ENCODE peak calls at places on chromosomes 2 and 18, in four cellular contexts. O is K562, C is body of pancreas, Y is cardiac fibroblast. J is an unnamed sample.

GRCh38 chr18:36448384-36449290 is 151.1 kb downstream of the FHOD3 start:
- DNase-seq in O (no peak), Y (no peak), C (no peak), J (no peak)

GRCh38 chr2:190545756-190546385 is 11.3 kb upstream of the NEMP2 start:
- DNase-seq in Y (peak), O (no peak), C (no peak), J (no peak)

GRCh38 chr2:96762529-96763253 is 2.0 kb downstream of the CNNM4 start:
- DNase-seq in Y (peak), O (peak), C (no peak), J (no peak)

GRCh38 chr2:158079672-158080071 is 22.0 kb upstream of the UPP2 start:
- DNase-seq in C (no peak), O (no peak), Y (no peak), J (no peak)

GRCh38 chr2:226074391-226074790 is 674.9 kb downstream of the NYAP2 start:
- DNase-seq in C (no peak), Y (no peak), O (no peak), J (no peak)

GRCh38 chr2:184646177-184646576 is 47.8 kb downstream of the ZNF804A start:
- DNase-seq in C (no peak), O (no peak), Y (peak), J (no peak)

GRCh38 chr2:43905388-43905803 is 66.6 kb downstream of the ABCG8 start:
- DNase-seq in C (no peak), O (no peak), Y (no peak), J (no peak)

GRCh38 chr18:29271496-29271895 is 1094.6 kb upstream of the CDH2 start:
- DNase-seq in Y (peak), O (no peak), C (no peak), J (no peak)

GRCh38 chr2:39356922-39357639 is 80.0 kb downstream of the MAP4K3 start:
- DNase-seq in Y (no peak), O (no peak), C (no peak), J (no peak)

GRCh38 chr2:167964650-167965404 is 282.6 kb downstream of the STK39 start:
- DNase-seq in Y (peak), O (peak), C (no peak), J (no peak)

GRCh38 chr2:64652231-64653173 is 1.2 kb downstream of the SERTAD2 start:
- DNase-seq in C (peak), O (peak), Y (peak), J (peak)

GRCh38 chr18:20966795-20967194 is 144.8 kb downstream of the ROCK1 start:
- DNase-seq in Y (no peak), C (no peak), O (no peak), J (no peak)

GRCh38 chr2:118861741-118862140 is 14.3 kb upstream of the EN1 start:
- DNase-seq in Y (no peak), C (no peak), O (no peak), J (peak)

GRCh38 chr2:120421126-120421829 is 75.3 kb downstream of the INHBB start:
- DNase-seq in O (no peak), Y (no peak), C (no peak), J (no peak)

GRCh38 chr2:227788556-227788955 is 25.1 kb upstream of the CCL20 start:
- DNase-seq in Y (peak), C (no peak), O (no peak), J (no peak)

GRCh38 chr2:174633621-174633927 is 36.0 kb upstream of the WIPF1 start:
- DNase-seq in C (no peak), O (peak), Y (peak), J (no peak)

GRCh38 chr2:15038373-15039364 is 406.2 kb downstream of the LRATD1 start:
- DNase-seq in Y (no peak), O (no peak), C (no peak), J (no peak)

GRCh38 chr18:56321470-56321869 is 316.9 kb downstream of the TXNL1 start:
- DNase-seq in O (no peak), Y (peak), C (no peak), J (no peak)

GRCh38 chr2:43269706-43270105 is 43.3 kb upstream of the ZFP36L2 start:
- DNase-seq in Y (peak), O (no peak), C (peak), J (peak)

GRCh38 chr2:119472749-119473148 is 41.1 kb downstream of the TMEM37 start:
- DNase-seq in C (no peak), Y (no peak), O (no peak), J (no peak)

GRCh38 chr2:152407806-152408205 is 72.8 kb downstream of the FMNL2 start:
- DNase-seq in O (no peak), C (no peak), Y (no peak), J (no peak)

GRCh38 chr2:236644502-236644911 is 74.9 kb downstream of the ACKR3 start:
- DNase-seq in O (no peak), C (no peak), Y (no peak), J (no peak)

GRCh38 chr2:126568734-126569133 is 87.2 kb upstream of the GYPC start:
- DNase-seq in C (no peak), O (no peak), Y (no peak), J (no peak)

GRCh38 chr2:67048314-67048713 is 348.8 kb upstream of the ETAA1 start:
- DNase-seq in Y (no peak), O (no peak), C (no peak), J (no peak)

GRCh38 chr18:63346031-63346430 is 21.0 kb downstream of the KDSR start:
- DNase-seq in C (no peak), Y (peak), O (no peak), J (no peak)

GRCh38 chr2:32064021-32064678 is 794 bp downstream of the SPAST start:
- DNase-seq in Y (no peak), C (no peak), O (peak), J (no peak)

GRCh38 chr2:63055510-63056308 is 5.1 kb downstream of the OTX1 start:
- DNase-seq in C (peak), O (no peak), Y (no peak), J (no peak)

GRCh38 chr2:42856891-42857632 is 64.7 kb upstream of the HAAO start:
- DNase-seq in Y (no peak), O (no peak), C (no peak), J (no peak)

GRCh38 chr2:134119117-134119671 is 134.7 kb upstream of the MGAT5 start:
- DNase-seq in Y (peak), C (no peak), O (peak), J (no peak)

GRCh38 chr2:152336103-152336853 is 1.3 kb downstream of the FMNL2 start:
- DNase-seq in Y (peak), O (no peak), C (peak), J (no peak)

GRCh38 chr2:240139666-240140393 is 628 bp downstream of the OTOS start:
- DNase-seq in O (no peak), C (peak), Y (no peak), J (no peak)

GRCh38 chr2:119788751-119789150 is 29.0 kb downstream of the PTPN4 start:
- DNase-seq in C (no peak), Y (no peak), O (no peak), J (no peak)

GRCh38 chr2:165571477-165571876 is 102.0 kb downstream of the CSRNP3 start:
- DNase-seq in Y (no peak), O (no peak), C (no peak), J (no peak)

GRCh38 chr2:959453-959852 is 8.8 kb downstream of the SNTG2 start:
- DNase-seq in C (no peak), Y (no peak), O (no peak), J (no peak)

DNA sequence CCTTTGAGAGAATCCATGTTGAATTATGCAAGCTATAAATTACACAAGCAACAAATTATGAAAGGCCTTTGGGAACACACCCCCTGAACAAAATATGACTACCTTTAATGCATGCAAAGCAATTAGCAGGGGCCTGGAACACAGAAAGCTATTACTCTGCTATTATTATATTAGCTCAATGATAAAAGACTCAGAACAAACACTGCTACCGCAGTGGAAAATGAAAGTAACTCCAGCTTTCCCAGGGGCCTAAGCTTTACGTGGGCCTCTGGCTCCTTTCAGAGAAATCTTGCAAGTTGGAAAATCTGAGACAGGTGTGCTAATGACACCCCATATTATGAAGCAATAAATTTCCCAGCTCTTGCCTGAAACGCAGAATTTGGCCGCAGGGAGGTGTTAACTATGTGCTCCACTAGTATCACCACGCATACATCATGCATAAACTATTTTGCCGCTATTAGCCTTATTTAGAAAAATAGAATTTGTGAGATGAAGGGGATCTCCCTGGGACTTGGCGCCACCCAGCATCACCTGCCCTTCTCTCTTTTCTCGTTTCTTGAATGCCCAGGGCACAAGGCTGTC is 321.6 kb upstream of the LYPD1 start:
- DNase-seq in O (no peak), C (no peak), Y (no peak), J (no peak)
- H3K4me3 ChIP-seq in O (no peak), C (no peak), Y (no peak), J (no peak)

DNA sequence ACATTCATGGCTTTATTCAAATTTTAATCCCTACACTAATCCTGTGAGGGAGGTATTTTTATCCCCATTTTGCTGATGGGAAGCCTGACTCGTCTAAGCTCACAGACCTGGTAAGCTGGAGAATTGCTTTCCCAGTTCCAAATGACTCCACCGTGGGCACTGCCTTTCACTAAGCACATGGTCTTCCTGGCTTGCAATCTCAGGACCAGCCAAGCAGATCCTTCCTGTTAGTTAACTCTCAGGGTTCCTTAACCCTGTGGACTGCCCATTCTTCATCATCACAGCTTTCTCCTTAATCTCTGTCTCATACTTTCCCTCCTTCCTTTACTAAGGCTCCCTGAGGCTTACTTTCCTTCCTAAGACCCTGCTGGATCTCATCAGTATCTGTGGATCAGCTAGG is 122.2 kb upstream of the ZEB2 start:
- DNase-seq in O (no peak), C (no peak), Y (no peak), J (no peak)
- TF ChIP-seq CTCF in O (no peak), C (no peak), Y (no peak), J (no peak)

GRCh38 chr2:231010201-231010730 is 14.3 kb downstream of the SPATA3 start:
- DNase-seq in Y (no peak), O (no peak), C (no peak), J (no peak)
- H3K4me3 ChIP-seq in Y (no peak), O (no peak), C (no peak), J (no peak)

GRCh38 chr2:45001629-45002385 is 7.4 kb downstream of the SIX2 start:
- DNase-seq in O (no peak), Y (no peak), C (no peak), J (no peak)
- TF ChIP-seq CTCF in O (no peak), Y (no peak), C (no peak), J (no peak)

DNA sequence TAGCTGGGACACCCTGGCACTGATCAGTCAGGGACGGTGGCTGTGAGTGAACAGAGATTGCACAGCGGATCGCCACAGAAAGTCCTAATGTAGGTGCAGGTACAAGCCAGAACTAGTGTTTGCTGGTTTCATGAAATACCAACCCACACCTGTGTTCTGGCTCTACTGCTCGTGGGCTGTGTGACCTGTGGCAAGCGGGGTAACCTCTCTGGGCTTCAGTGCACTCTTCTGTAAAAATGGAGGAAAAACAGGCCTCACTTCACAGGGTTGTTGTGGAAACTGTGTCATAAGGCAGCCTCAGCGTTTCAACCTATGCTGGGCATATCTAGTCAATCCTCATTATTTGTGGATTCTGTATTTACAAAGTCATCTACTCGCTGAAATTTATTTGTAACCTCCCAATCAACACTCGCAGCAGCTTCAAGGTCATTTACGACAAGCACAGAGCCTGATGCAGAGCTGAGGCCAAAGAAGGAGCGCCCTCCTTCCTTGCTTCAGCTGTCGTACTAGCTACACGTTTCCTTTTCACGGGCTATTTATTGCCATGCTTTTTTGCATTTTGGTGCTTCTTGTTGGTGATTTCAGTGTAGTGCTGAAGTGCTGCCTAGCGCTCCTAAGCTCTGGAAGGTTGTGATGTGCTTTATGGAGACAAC is 30.0 kb downstream of the GPR45 start:
- DNase-seq in Y (no peak), C (no peak), O (no peak), J (no peak)
- H3K4me3 ChIP-seq in Y (no peak), C (no peak), O (no peak), J (no peak)

GRCh38 chr2:121633463-121633862 is 15.8 kb downstream of the CLASP1 start:
- DNase-seq in O (no peak), Y (no peak), C (no peak), J (no peak)
- TF ChIP-seq CTCF in O (no peak), Y (no peak), C (no peak), J (no peak)

DNA sequence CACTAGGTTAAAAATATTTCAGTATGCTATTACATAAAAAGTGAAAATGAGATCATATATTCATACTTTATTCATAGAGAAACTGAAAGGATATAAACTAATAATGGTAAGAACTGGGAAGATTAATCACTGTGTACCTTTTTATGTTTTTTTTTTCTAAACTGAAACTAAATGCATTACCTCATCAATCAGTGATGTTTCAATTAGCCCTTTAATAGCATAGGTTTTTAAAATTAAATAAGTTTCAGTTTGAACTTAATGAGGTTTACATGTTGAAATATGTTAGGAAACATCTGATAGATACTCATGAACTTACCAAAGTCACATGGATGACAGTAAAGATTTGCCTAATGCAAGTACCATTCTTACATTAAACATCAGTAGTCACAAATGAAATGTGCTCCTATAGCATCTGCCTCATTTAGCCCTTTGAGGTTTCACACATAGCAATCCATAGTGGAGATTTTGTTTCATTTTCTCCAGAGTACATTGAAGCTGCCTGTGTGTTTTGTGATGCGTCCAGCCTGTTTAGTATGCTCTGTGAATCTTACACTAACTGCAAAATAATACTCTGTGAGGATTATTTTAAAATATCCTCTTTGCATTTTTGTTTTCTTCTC is 8.9 kb downstream of the MAPRE2 start:
- DNase-seq in C (no peak), Y (peak), O (no peak), J (no peak)
- H3K4me3 ChIP-seq in C (no peak), Y (no peak), O (no peak), J (no peak)

GRCh38 chr2:234497592-234498023 is 727 bp upstream of the ARL4C start:
- DNase-seq in O (no peak), Y (no peak), C (no peak), J (no peak)

GRCh38 chr2:234495801-234496441 is 960 bp downstream of the ARL4C start:
- DNase-seq in Y (peak), C (peak), O (no peak), J (no peak)

GRCh38 chr2:234496835-234497591 is at the start of gene ARL4C:
- DNase-seq in O (peak), C (peak), Y (peak), J (no peak)

GRCh38 chr2:234495076-234495800 is 1.6 kb downstream of the ARL4C start:
- DNase-seq in C (no peak), O (no peak), Y (peak), J (no peak)

GRCh38 chr2:234496442-234496834 is 443 bp downstream of the ARL4C start:
- DNase-seq in C (peak), Y (peak), O (no peak), J (no peak)
- TF ChIP-seq CTCF in C (no peak), Y (no peak), O (no peak), J (no peak)

J was measured in AG09309.